ENCODE peak calls at places on chromosomes 11 and 22, in ten cellular contexts. One of them, this sample, is unnamed.

GRCh38 chr11:47143322-47143721 is 33.4 kb downstream of the ARFGAP2 start:
- DNase-seq in body of pancreas: peak
- DNase-seq in right lobe of liver: no peak
- DNase-seq in A549: no peak
- DNase-seq in esophagus squamous epithelium: no peak
- DNase-seq in breast epithelium: peak
- DNase-seq in IMR-90: peak
- DNase-seq in ovary: peak
- DNase-seq in suprapubic skin: no peak
- DNase-seq in uterus: no peak
- DNase-seq in this sample: no peak

GRCh38 chr11:76664578-76665061 is 5.9 kb downstream of the LRRC32 start:
- DNase-seq in A549: no peak
- DNase-seq in suprapubic skin: peak
- DNase-seq in uterus: no peak
- DNase-seq in ovary: no peak
- DNase-seq in breast epithelium: no peak
- DNase-seq in right lobe of liver: no peak
- DNase-seq in IMR-90: no peak
- DNase-seq in body of pancreas: no peak
- DNase-seq in esophagus squamous epithelium: no peak
- DNase-seq in this sample: peak

GRCh38 chr11:105229257-105229656 is 89.7 kb upstream of the CARD18 start:
- DNase-seq in suprapubic skin: no peak
- DNase-seq in IMR-90: peak
- DNase-seq in breast epithelium: no peak
- DNase-seq in right lobe of liver: no peak
- DNase-seq in A549: no peak
- DNase-seq in body of pancreas: no peak
- DNase-seq in ovary: no peak
- DNase-seq in uterus: no peak
- DNase-seq in esophagus squamous epithelium: no peak
- DNase-seq in this sample: no peak

GRCh38 chr11:45655347-45655756 is 10.1 kb downstream of the CHST1 start:
- DNase-seq in esophagus squamous epithelium: no peak
- DNase-seq in A549: peak
- DNase-seq in ovary: peak
- DNase-seq in uterus: peak
- DNase-seq in body of pancreas: peak
- DNase-seq in suprapubic skin: peak
- DNase-seq in right lobe of liver: peak
- DNase-seq in breast epithelium: peak
- DNase-seq in IMR-90: peak
- DNase-seq in this sample: peak

GRCh38 chr22:44353063-44353440 is 40.3 kb upstream of the SHISAL1 start:
- DNase-seq in ovary: no peak
- DNase-seq in body of pancreas: no peak
- DNase-seq in uterus: no peak
- DNase-seq in IMR-90: no peak
- DNase-seq in suprapubic skin: no peak
- DNase-seq in A549: no peak
- DNase-seq in right lobe of liver: peak
- DNase-seq in breast epithelium: no peak
- DNase-seq in esophagus squamous epithelium: no peak
- DNase-seq in this sample: no peak

GRCh38 chr11:32374261-32374711 is 61.1 kb downstream of the WT1 start:
- DNase-seq in A549: peak
- DNase-seq in suprapubic skin: no peak
- DNase-seq in right lobe of liver: no peak
- DNase-seq in IMR-90: peak
- DNase-seq in body of pancreas: peak
- DNase-seq in esophagus squamous epithelium: no peak
- DNase-seq in breast epithelium: no peak
- DNase-seq in ovary: no peak
- DNase-seq in uterus: no peak
- DNase-seq in this sample: peak

GRCh38 chr22:41181349-41182241 is 23.5 kb upstream of the L3MBTL2 start:
- DNase-seq in IMR-90: peak
- DNase-seq in right lobe of liver: no peak
- DNase-seq in suprapubic skin: peak
- DNase-seq in esophagus squamous epithelium: no peak
- DNase-seq in A549: no peak
- DNase-seq in breast epithelium: peak
- DNase-seq in uterus: no peak
- DNase-seq in ovary: no peak
- DNase-seq in body of pancreas: no peak
- DNase-seq in this sample: peak

GRCh38 chr11:46285173-46285572 is 7.7 kb downstream of the CREB3L1 start:
- DNase-seq in esophagus squamous epithelium: no peak
- DNase-seq in ovary: no peak
- DNase-seq in A549: no peak
- DNase-seq in uterus: no peak
- DNase-seq in body of pancreas: no peak
- DNase-seq in right lobe of liver: no peak
- DNase-seq in suprapubic skin: no peak
- DNase-seq in IMR-90: no peak
- DNase-seq in breast epithelium: no peak
- DNase-seq in this sample: no peak

GRCh38 chr11:113477321-113477720 is 2.1 kb upstream of the DRD2 start:
- DNase-seq in IMR-90: no peak
- DNase-seq in suprapubic skin: no peak
- DNase-seq in ovary: no peak
- DNase-seq in uterus: no peak
- DNase-seq in A549: no peak
- DNase-seq in esophagus squamous epithelium: no peak
- DNase-seq in breast epithelium: no peak
- DNase-seq in right lobe of liver: no peak
- DNase-seq in body of pancreas: no peak
- DNase-seq in this sample: no peak

GRCh38 chr11:441418-442274 is at the start of gene ANO9:
- DNase-seq in uterus: no peak
- DNase-seq in suprapubic skin: no peak
- DNase-seq in body of pancreas: peak
- DNase-seq in IMR-90: no peak
- DNase-seq in breast epithelium: peak
- DNase-seq in ovary: no peak
- DNase-seq in A549: no peak
- DNase-seq in right lobe of liver: no peak
- DNase-seq in esophagus squamous epithelium: no peak
- DNase-seq in this sample: peak

GRCh38 chr11:20156876-20157613 is 3.2 kb downstream of the DBX1 start:
- DNase-seq in uterus: no peak
- DNase-seq in A549: no peak
- DNase-seq in body of pancreas: peak
- DNase-seq in right lobe of liver: no peak
- DNase-seq in ovary: no peak
- DNase-seq in esophagus squamous epithelium: no peak
- DNase-seq in suprapubic skin: no peak
- DNase-seq in IMR-90: no peak
- DNase-seq in breast epithelium: no peak
- DNase-seq in this sample: peak

GRCh38 chr11:36109850-36110606 is 166.2 kb downstream of the LDLRAD3 start:
- DNase-seq in suprapubic skin: no peak
- DNase-seq in esophagus squamous epithelium: no peak
- DNase-seq in A549: no peak
- DNase-seq in breast epithelium: no peak
- DNase-seq in ovary: no peak
- DNase-seq in right lobe of liver: no peak
- DNase-seq in IMR-90: no peak
- DNase-seq in body of pancreas: no peak
- DNase-seq in uterus: no peak
- DNase-seq in this sample: no peak

GRCh38 chr11:43243901-43244300 is 67.9 kb upstream of the API5 start:
- DNase-seq in right lobe of liver: no peak
- DNase-seq in breast epithelium: no peak
- DNase-seq in esophagus squamous epithelium: no peak
- DNase-seq in body of pancreas: no peak
- DNase-seq in ovary: no peak
- DNase-seq in A549: no peak
- DNase-seq in suprapubic skin: no peak
- DNase-seq in uterus: no peak
- DNase-seq in IMR-90: no peak
- DNase-seq in this sample: no peak

GRCh38 chr11:112903310-112903709 is 57.9 kb upstream of the NCAM1 start:
- DNase-seq in esophagus squamous epithelium: no peak
- DNase-seq in breast epithelium: no peak
- DNase-seq in suprapubic skin: no peak
- DNase-seq in right lobe of liver: no peak
- DNase-seq in A549: no peak
- DNase-seq in IMR-90: no peak
- DNase-seq in uterus: no peak
- DNase-seq in body of pancreas: no peak
- DNase-seq in ovary: no peak
- DNase-seq in this sample: no peak

GRCh38 chr11:22666700-22667439 is 459 bp downstream of the GAS2 start:
- DNase-seq in ovary: peak
- DNase-seq in IMR-90: no peak
- DNase-seq in A549: no peak
- DNase-seq in suprapubic skin: no peak
- DNase-seq in breast epithelium: no peak
- DNase-seq in esophagus squamous epithelium: no peak
- DNase-seq in right lobe of liver: peak
- DNase-seq in uterus: no peak
- DNase-seq in body of pancreas: peak
- DNase-seq in this sample: peak

DNA sequence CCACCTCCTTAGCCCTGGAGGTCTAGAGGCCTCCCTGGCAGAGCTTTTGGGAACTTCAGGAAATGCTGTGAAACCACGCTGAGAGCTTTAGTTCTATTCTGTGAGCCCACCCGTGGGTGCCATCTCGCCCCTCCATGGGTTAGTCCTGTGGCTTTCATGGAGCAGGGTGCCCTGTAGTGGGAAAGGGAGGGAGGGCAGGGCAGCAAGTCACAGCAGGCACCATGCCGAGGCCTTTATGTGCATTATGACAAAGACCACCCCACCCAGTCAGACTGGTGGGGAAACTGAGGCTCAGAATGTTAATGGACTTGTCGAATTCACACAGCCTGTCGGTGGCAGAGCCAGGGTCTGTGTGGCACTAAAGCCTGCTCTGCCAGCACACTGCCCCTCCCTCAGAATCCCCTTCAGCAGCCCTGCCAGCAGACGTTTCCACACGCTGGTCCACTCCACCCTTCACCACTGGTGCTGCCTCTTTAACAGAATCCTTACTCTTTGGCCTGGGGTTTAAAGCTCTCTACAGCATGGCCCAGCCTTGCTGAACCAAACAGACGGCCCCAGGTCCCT is 13.4 kb downstream of the TMPRSS13 start:
- DNase-seq in right lobe of liver: no peak
- DNase-seq in suprapubic skin: peak
- DNase-seq in IMR-90: no peak
- DNase-seq in esophagus squamous epithelium: no peak
- DNase-seq in breast epithelium: no peak
- DNase-seq in ovary: no peak
- DNase-seq in body of pancreas: no peak
- DNase-seq in uterus: peak
- DNase-seq in A549: no peak
- DNase-seq in this sample: no peak
- TF ChIP-seq POLR2A in right lobe of liver: no peak
- TF ChIP-seq POLR2A in suprapubic skin: no peak
- TF ChIP-seq POLR2A in IMR-90: no peak
- TF ChIP-seq POLR2A in esophagus squamous epithelium: no peak
- TF ChIP-seq POLR2A in breast epithelium: no peak
- TF ChIP-seq POLR2A in ovary: no peak
- TF ChIP-seq POLR2A in body of pancreas: no peak
- TF ChIP-seq POLR2A in uterus: no peak
- TF ChIP-seq POLR2A in A549: no peak
- TF ChIP-seq POLR2A in this sample: no peak

GRCh38 chr22:32760815-32761214 is 40.7 kb upstream of the TIMP3 start:
- DNase-seq in A549: no peak
- DNase-seq in IMR-90: no peak
- DNase-seq in breast epithelium: no peak
- DNase-seq in esophagus squamous epithelium: no peak
- DNase-seq in ovary: no peak
- DNase-seq in suprapubic skin: no peak
- DNase-seq in uterus: no peak
- DNase-seq in body of pancreas: no peak
- DNase-seq in right lobe of liver: no peak
- DNase-seq in this sample: peak

GRCh38 chr22:32761251-32761903 is 40.1 kb upstream of the TIMP3 start:
- DNase-seq in IMR-90: peak
- DNase-seq in esophagus squamous epithelium: no peak
- DNase-seq in ovary: no peak
- DNase-seq in right lobe of liver: no peak
- DNase-seq in body of pancreas: no peak
- DNase-seq in uterus: no peak
- DNase-seq in breast epithelium: no peak
- DNase-seq in suprapubic skin: no peak
- DNase-seq in A549: no peak
- DNase-seq in this sample: no peak

GRCh38 chr22:32764330-32765116 is 37.0 kb upstream of the TIMP3 start:
- DNase-seq in suprapubic skin: peak
- DNase-seq in breast epithelium: peak
- DNase-seq in uterus: peak
- DNase-seq in A549: no peak
- DNase-seq in ovary: no peak
- DNase-seq in IMR-90: peak
- DNase-seq in esophagus squamous epithelium: no peak
- DNase-seq in body of pancreas: peak
- DNase-seq in right lobe of liver: no peak
- DNase-seq in this sample: peak

GRCh38 chr22:32760396-32760795 is 41.1 kb upstream of the TIMP3 start:
- DNase-seq in right lobe of liver: no peak
- DNase-seq in uterus: no peak
- DNase-seq in breast epithelium: no peak
- DNase-seq in esophagus squamous epithelium: no peak
- DNase-seq in body of pancreas: no peak
- DNase-seq in IMR-90: no peak
- DNase-seq in suprapubic skin: no peak
- DNase-seq in ovary: no peak
- DNase-seq in A549: no peak
- DNase-seq in this sample: no peak

GRCh38 chr22:32765117-32765618 is 36.3 kb upstream of the TIMP3 start:
- DNase-seq in A549: no peak
- DNase-seq in ovary: no peak
- DNase-seq in body of pancreas: no peak
- DNase-seq in uterus: no peak
- DNase-seq in right lobe of liver: no peak
- DNase-seq in IMR-90: no peak
- DNase-seq in breast epithelium: no peak
- DNase-seq in esophagus squamous epithelium: no peak
- DNase-seq in suprapubic skin: no peak
- DNase-seq in this sample: no peak
- H3K27ac ChIP-seq in A549: no peak
- H3K27ac ChIP-seq in ovary: no peak
- H3K27ac ChIP-seq in body of pancreas: no peak
- H3K27ac ChIP-seq in uterus: peak
- H3K27ac ChIP-seq in right lobe of liver: no peak
- H3K27ac ChIP-seq in IMR-90: peak
- H3K27ac ChIP-seq in breast epithelium: peak
- H3K27ac ChIP-seq in esophagus squamous epithelium: no peak
- H3K27ac ChIP-seq in suprapubic skin: peak
- H3K27ac ChIP-seq in this sample: no peak

GRCh38 chr11:62839050-62840015 is at the start of gene WDR74:
- DNase-seq in IMR-90: peak
- DNase-seq in suprapubic skin: peak
- DNase-seq in esophagus squamous epithelium: peak
- DNase-seq in ovary: peak
- DNase-seq in body of pancreas: peak
- DNase-seq in breast epithelium: peak
- DNase-seq in uterus: peak
- DNase-seq in right lobe of liver: peak
- DNase-seq in A549: peak
- DNase-seq in this sample: peak
- TF ChIP-seq POLR2A in IMR-90: peak
- TF ChIP-seq POLR2A in suprapubic skin: peak
- TF ChIP-seq POLR2A in esophagus squamous epithelium: peak
- TF ChIP-seq POLR2A in ovary: peak
- TF ChIP-seq POLR2A in body of pancreas: peak
- TF ChIP-seq POLR2A in breast epithelium: peak
- TF ChIP-seq POLR2A in uterus: peak
- TF ChIP-seq POLR2A in right lobe of liver: peak
- TF ChIP-seq POLR2A in A549: peak
- TF ChIP-seq POLR2A in this sample: peak

GRCh38 chr11:123065634-123066033 is 3.7 kb upstream of the HSPA8 start:
- DNase-seq in right lobe of liver: no peak
- DNase-seq in IMR-90: peak
- DNase-seq in esophagus squamous epithelium: no peak
- DNase-seq in suprapubic skin: no peak
- DNase-seq in body of pancreas: no peak
- DNase-seq in breast epithelium: no peak
- DNase-seq in uterus: no peak
- DNase-seq in ovary: no peak
- DNase-seq in A549: no peak
- DNase-seq in this sample: no peak
- H3K27ac ChIP-seq in right lobe of liver: no peak
- H3K27ac ChIP-seq in IMR-90: peak
- H3K27ac ChIP-seq in esophagus squamous epithelium: no peak
- H3K27ac ChIP-seq in suprapubic skin: no peak
- H3K27ac ChIP-seq in body of pancreas: no peak
- H3K27ac ChIP-seq in breast epithelium: no peak
- H3K27ac ChIP-seq in uterus: no peak
- H3K27ac ChIP-seq in ovary: no peak
- H3K27ac ChIP-seq in A549: no peak
- H3K27ac ChIP-seq in this sample: no peak

This sample was measured in transverse colon.